ENCODE peak calls at places on chromosome 16, in four cellular contexts. One of them, this sample, is unnamed.

GRCh38 chr16:57264381-57264780 is 19.3 kb downstream of the ARL2BP start:
- DNase-seq in breast epithelium: no peak
- DNase-seq in transverse colon: no peak
- DNase-seq in uterus: no peak
- DNase-seq in this sample: no peak

GRCh38 chr16:22402191-22402590 is 27.8 kb upstream of the CDR2 start:
- DNase-seq in transverse colon: no peak
- DNase-seq in breast epithelium: no peak
- DNase-seq in uterus: no peak
- DNase-seq in this sample: no peak

GRCh38 chr16:79798416-79799053 is 198.0 kb upstream of the MAF start:
- DNase-seq in uterus: no peak
- DNase-seq in transverse colon: no peak
- DNase-seq in breast epithelium: no peak
- DNase-seq in this sample: no peak

GRCh38 chr16:10114411-10114810 is 67.8 kb downstream of the GRIN2A start:
- DNase-seq in breast epithelium: peak; percentile 44
- DNase-seq in transverse colon: no peak
- DNase-seq in uterus: peak; percentile 33
- DNase-seq in this sample: no peak

GRCh38 chr16:81445143-81445922 is 725 bp downstream of the CMIP start:
- DNase-seq in breast epithelium: no peak
- DNase-seq in transverse colon: peak; percentile 50
- DNase-seq in uterus: peak; percentile 36
- DNase-seq in this sample: peak; percentile 61

GRCh38 chr16:73240928-73241327 is 193.0 kb upstream of the ZFHX3 start:
- DNase-seq in uterus: no peak
- DNase-seq in breast epithelium: no peak
- DNase-seq in transverse colon: no peak
- DNase-seq in this sample: no peak

GRCh38 chr16:17548825-17549224 is 78.1 kb upstream of the XYLT1 start:
- DNase-seq in uterus: no peak
- DNase-seq in transverse colon: no peak
- DNase-seq in breast epithelium: no peak
- DNase-seq in this sample: no peak

GRCh38 chr16:66277311-66278070 is 89.0 kb upstream of the CDH5 start:
- DNase-seq in transverse colon: no peak
- DNase-seq in breast epithelium: no peak
- DNase-seq in uterus: no peak
- DNase-seq in this sample: no peak

GRCh38 chr16:81600275-81600674 is 155.7 kb downstream of the CMIP start:
- DNase-seq in uterus: no peak
- DNase-seq in transverse colon: no peak
- DNase-seq in breast epithelium: no peak
- DNase-seq in this sample: no peak

GRCh38 chr16:19843371-19843770 is 41.3 kb downstream of the GPRC5B start:
- DNase-seq in transverse colon: no peak
- DNase-seq in uterus: no peak
- DNase-seq in breast epithelium: no peak
- DNase-seq in this sample: no peak

GRCh38 chr16:30996324-30996999 is 11.5 kb downstream of the HSD3B7 start:
- DNase-seq in uterus: peak; percentile 66
- DNase-seq in breast epithelium: no peak
- DNase-seq in transverse colon: peak; percentile 51
- DNase-seq in this sample: no peak

GRCh38 chr16:82108101-82108500 is 61.9 kb downstream of the MPHOSPH6 start:
- DNase-seq in transverse colon: no peak
- DNase-seq in breast epithelium: no peak
- DNase-seq in uterus: no peak
- DNase-seq in this sample: no peak

GRCh38 chr16:5205394-5206040 is 107.9 kb upstream of the EEF2KMT start:
- DNase-seq in transverse colon: no peak
- DNase-seq in breast epithelium: no peak
- DNase-seq in uterus: no peak
- DNase-seq in this sample: no peak

GRCh38 chr16:67393111-67393789 is at the start of gene TPPP3:
- DNase-seq in transverse colon: peak; percentile 90
- DNase-seq in breast epithelium: peak; percentile 78
- DNase-seq in uterus: peak; percentile 94
- DNase-seq in this sample: peak; percentile 87

GRCh38 chr16:85728879-85729278 is 22.0 kb downstream of the C16orf74 start:
- DNase-seq in transverse colon: no peak
- DNase-seq in uterus: no peak
- DNase-seq in breast epithelium: no peak
- DNase-seq in this sample: no peak

GRCh38 chr16:85729452-85729851 is 21.4 kb downstream of the C16orf74 start:
- DNase-seq in transverse colon: no peak
- DNase-seq in uterus: no peak
- DNase-seq in breast epithelium: no peak
- DNase-seq in this sample: no peak

GRCh38 chr16:85733155-85733838 is 17.6 kb downstream of the C16orf74 start:
- DNase-seq in transverse colon: no peak
- DNase-seq in uterus: no peak
- DNase-seq in breast epithelium: no peak
- DNase-seq in this sample: no peak

GRCh38 chr16:85731179-85731578 is 19.7 kb downstream of the C16orf74 start:
- DNase-seq in uterus: no peak
- DNase-seq in transverse colon: no peak
- DNase-seq in breast epithelium: no peak
- DNase-seq in this sample: no peak

GRCh38 chr16:85729907-85730465 is 20.9 kb downstream of the C16orf74 start:
- DNase-seq in transverse colon: no peak
- DNase-seq in breast epithelium: no peak
- DNase-seq in uterus: no peak
- DNase-seq in this sample: no peak
- H3K36me3 ChIP-seq in transverse colon: no peaks in the 10 kb centered on the region
- H3K36me3 ChIP-seq in breast epithelium: no peaks in the 10 kb centered on the region
- H3K36me3 ChIP-seq in uterus: no peaks in the 10 kb centered on the region
- H3K36me3 ChIP-seq in this sample: no peaks in the 10 kb centered on the region

GRCh38 chr16:85557976-85558589 is 55.0 kb upstream of the GSE1 start:
- DNase-seq in breast epithelium: peak; percentile 56
- DNase-seq in transverse colon: peak; percentile 81
- DNase-seq in uterus: no peak
- DNase-seq in this sample: peak; percentile 68
- TF ChIP-seq POLR2A in breast epithelium: no peak
- TF ChIP-seq POLR2A in transverse colon: peak; percentile 94
- TF ChIP-seq POLR2A in uterus: no peak
- TF ChIP-seq POLR2A in this sample: no peak

GRCh38 chr16:1460602-1461138 is 14.2 kb downstream of the CLCN7 start:
- DNase-seq in breast epithelium: no peak
- DNase-seq in transverse colon: no peak
- DNase-seq in uterus: peak; percentile 42
- DNase-seq in this sample: peak; percentile 8
- H3K4me1 ChIP-seq in breast epithelium: no peaks in the 10 kb centered on the region
- H3K4me1 ChIP-seq in transverse colon: no peaks in the 10 kb centered on the region
- H3K4me1 ChIP-seq in uterus: no peaks in the 10 kb centered on the region
- H3K4me1 ChIP-seq in this sample: no peaks in the 10 kb centered on the region

GRCh38 chr16:71591917-71592316 is 15.0 kb upstream of the TAT start:
- DNase-seq in uterus: no peak
- DNase-seq in breast epithelium: no peak
- DNase-seq in transverse colon: no peak
- DNase-seq in this sample: no peak

GRCh38 chr16:71594000-71594646 is 17.2 kb upstream of the TAT start:
- DNase-seq in uterus: no peak
- DNase-seq in breast epithelium: no peak
- DNase-seq in transverse colon: no peak
- DNase-seq in this sample: no peak

GRCh38 chr16:71590584-71590983 is 13.7 kb upstream of the TAT start:
- DNase-seq in transverse colon: no peak
- DNase-seq in uterus: no peak
- DNase-seq in breast epithelium: no peak
- DNase-seq in this sample: no peak

GRCh38 chr16:71593048-71593999 is 16.4 kb upstream of the TAT start:
- DNase-seq in breast epithelium: no peak
- DNase-seq in uterus: no peak
- DNase-seq in transverse colon: no peak
- DNase-seq in this sample: no peak
- H3K36me3 ChIP-seq in breast epithelium: no peaks in the 10 kb centered on the region
- H3K36me3 ChIP-seq in uterus: no peaks in the 10 kb centered on the region
- H3K36me3 ChIP-seq in transverse colon: no peaks in the 10 kb centered on the region
- H3K36me3 ChIP-seq in this sample: no peaks in the 10 kb centered on the region

This sample was measured in body of pancreas.